ENCODE peak calls at places on chromosomes 12 and 14, in seven cellular contexts. Q is breast epithelium, R is aorta, H is IMR-90, I is cardiac muscle cell, K is psoas muscle, C is transverse colon. P is an unnamed sample. For H3K4me1, the result is how much of the 10 kb centered on the place peaks cover.

GRCh38 chr14:67532606-67532997 is 488 bp upstream of the PLEKHH1 start:
- DNase-seq in Q (no peak), R (no peak), H (no peak), I (no peak), K (no peak), C (no peak), P (no peak)

GRCh38 chr12:46661161-46661845 is 164.5 kb downstream of the SLC38A4 start:
- DNase-seq in Q (no peak), R (no peak), H (peak), I (peak), K (no peak), C (no peak), P (no peak)

GRCh38 chr14:104724407-104724980 is 465 bp downstream of the ADSS1 start:
- DNase-seq in Q (no peak), R (no peak), H (no peak), I (no peak), K (peak), C (peak), P (no peak)

GRCh38 chr12:113190761-113191160 is 5.2 kb downstream of the RITA1 start:
- DNase-seq in Q (no peak), R (no peak), H (peak), I (peak), K (no peak), C (no peak), P (no peak)

GRCh38 chr12:53643232-53643992 is 17.2 kb upstream of the ATF7 start:
- DNase-seq in Q (no peak), R (no peak), H (no peak), I (no peak), K (no peak), C (no peak), P (no peak)

GRCh38 chr12:65526311-65526710 is 247.8 kb downstream of the MSRB3 start:
- DNase-seq in Q (no peak), R (no peak), H (peak), I (no peak), K (no peak), C (no peak), P (no peak)

GRCh38 chr14:67940894-67941455 is 121.4 kb downstream of the RAD51B start:
- DNase-seq in Q (no peak), R (no peak), H (peak), I (peak), K (no peak), C (no peak), P (no peak)

GRCh38 chr14:71022939-71023338 is 115.7 kb downstream of the PCNX1 start:
- DNase-seq in Q (no peak), R (no peak), H (no peak), I (no peak), K (no peak), C (no peak), P (no peak)

DNA sequence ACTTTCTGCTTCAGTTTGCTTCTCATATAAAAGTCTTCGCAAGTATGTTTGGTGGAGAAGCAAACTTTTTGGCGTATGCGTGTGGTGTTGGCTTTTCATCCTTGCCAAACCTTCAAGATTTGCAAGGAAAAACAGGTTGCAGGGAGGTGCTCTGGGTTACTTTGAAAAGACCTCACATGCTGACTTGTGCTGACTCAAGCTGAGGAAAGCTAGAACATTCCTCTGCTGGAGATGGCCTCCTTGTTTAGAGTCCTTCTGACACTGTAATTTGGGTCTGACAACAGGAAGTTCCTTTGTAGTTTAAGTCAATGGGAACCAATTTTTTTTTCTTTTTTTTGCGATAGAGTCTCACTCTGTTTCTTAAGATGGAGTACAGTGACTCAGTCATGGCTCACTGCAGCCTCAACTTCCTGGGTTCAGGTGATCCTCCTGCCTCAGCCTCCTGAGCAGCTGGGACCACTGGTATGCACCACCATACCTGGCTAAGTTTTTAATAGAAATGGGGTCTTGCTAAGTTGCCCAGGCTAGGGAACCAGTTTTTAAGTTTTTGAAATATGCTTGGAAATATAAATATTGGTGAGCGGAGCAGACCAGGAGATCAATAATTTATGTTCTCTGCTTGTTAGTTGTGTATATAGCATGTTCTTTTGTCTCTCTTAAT is 2.6 kb upstream of the ACACB start:
- DNase-seq in Q (no peak), R (no peak), H (no peak), I (no peak), K (no peak), C (no peak), P (no peak)
- H3K27ac ChIP-seq in Q (peak), R (no peak), H (no peak), I (peak), K (peak), C (peak), P (peak)

GRCh38 chr12:130961921-130962326 is 8.2 kb downstream of the ADGRD1 start:
- DNase-seq in Q (no peak), R (no peak), H (no peak), I (no peak), K (no peak), C (peak), P (no peak)
- H3K4me1 ChIP-seq in Q (under half), R (under half), H (under half), I (under half), K (under half), C (under half), P (under half)

GRCh38 chr14:101965796-101966718 is 1.7 kb downstream of the DYNC1H1 start:
- DNase-seq in Q (no peak), R (no peak), H (no peak), I (peak), K (no peak), C (no peak), P (no peak)

GRCh38 chr14:101969480-101969879 is 5.1 kb downstream of the DYNC1H1 start:
- DNase-seq in Q (no peak), R (no peak), H (no peak), I (no peak), K (no peak), C (no peak), P (no peak)

GRCh38 chr14:101970830-101971400 is 6.5 kb downstream of the DYNC1H1 start:
- DNase-seq in Q (no peak), R (no peak), H (no peak), I (no peak), K (no peak), C (no peak), P (no peak)

GRCh38 chr14:101966742-101967141 is 2.4 kb downstream of the DYNC1H1 start:
- DNase-seq in Q (no peak), R (no peak), H (no peak), I (no peak), K (no peak), C (no peak), P (no peak)

DNA sequence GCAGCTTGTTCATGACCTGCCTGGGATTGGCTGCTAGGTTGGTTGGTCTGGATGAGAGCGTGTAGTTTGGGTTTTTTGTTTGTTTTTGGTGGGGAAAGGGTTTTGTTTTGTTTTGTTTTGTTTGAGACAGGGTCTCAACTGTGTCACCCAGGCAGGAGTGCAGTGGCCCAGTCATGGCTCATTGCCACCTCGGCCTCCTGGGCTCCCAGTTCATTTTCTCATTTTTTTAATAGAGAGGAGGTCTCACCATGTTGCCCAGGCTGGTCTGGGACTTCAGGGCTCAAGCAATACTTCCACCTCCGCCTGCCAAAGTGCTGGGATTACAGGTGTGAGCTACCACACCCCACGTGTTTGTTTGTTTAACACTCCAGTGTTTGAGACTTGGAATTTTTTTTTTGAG is 3.8 kb downstream of the DYNC1H1 start:
- DNase-seq in Q (no peak), R (no peak), H (no peak), I (no peak), K (no peak), C (no peak), P (no peak)
- H3K27ac ChIP-seq in Q (no peak), R (no peak), H (no peak), I (no peak), K (peak), C (peak), P (peak)

GRCh38 chr14:52048132-52048531 is 20.7 kb downstream of the NID2 start:
- DNase-seq in Q (no peak), R (no peak), H (no peak), I (no peak), K (no peak), C (no peak), P (no peak)
- H3K4me1 ChIP-seq in Q (under half), R (under half), H (half or more), I (half or more), K (under half), C (half or more), P (under half)

DNA sequence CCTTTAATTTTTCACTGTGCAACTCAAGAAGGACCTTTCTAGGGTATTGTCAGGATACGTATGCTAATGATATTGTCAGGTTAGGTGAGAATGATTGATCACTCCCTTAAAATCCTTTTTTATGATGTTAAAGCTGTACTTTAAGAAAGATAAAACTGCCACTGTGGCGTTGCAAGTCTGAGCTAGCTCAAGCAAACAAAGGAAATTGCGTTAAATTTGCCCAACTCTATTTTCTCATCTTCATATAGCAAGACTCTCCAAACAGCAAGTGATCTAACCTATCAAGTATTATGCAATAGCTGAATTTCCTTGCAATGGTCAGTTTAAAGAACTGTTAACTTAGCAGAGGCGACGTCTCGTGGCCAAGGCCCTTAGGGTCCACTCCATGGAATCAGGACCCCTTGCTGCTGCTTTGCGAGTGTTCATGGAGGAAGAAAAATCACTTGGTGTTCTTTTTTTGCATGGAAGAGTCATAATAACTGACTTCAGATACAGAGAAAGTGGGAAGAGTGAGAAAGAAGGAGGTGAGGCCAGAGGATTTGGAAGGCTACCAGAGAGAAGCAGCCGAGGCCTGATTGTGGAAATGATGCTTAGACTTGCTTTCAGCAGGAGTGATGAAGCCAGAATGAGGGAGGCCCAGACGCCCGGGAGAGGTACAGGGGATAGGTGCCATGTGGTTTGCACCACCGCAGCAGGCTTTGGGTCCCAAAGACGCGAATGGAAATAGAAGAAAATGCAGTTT is 2.5 kb downstream of the TRAF3 start:
- DNase-seq in Q (no peak), R (no peak), H (peak), I (peak), K (no peak), C (no peak), P (no peak)
- H3K27ac ChIP-seq in Q (no peak), R (no peak), H (no peak), I (no peak), K (no peak), C (no peak), P (no peak)

GRCh38 chr14:54627325-54627717 is 60.4 kb downstream of the SAMD4A start:
- DNase-seq in Q (no peak), R (no peak), H (no peak), I (no peak), K (no peak), C (no peak), P (no peak)

GRCh38 chr14:54631016-54631415 is 64.1 kb downstream of the SAMD4A start:
- DNase-seq in Q (no peak), R (no peak), H (no peak), I (no peak), K (no peak), C (no peak), P (no peak)

GRCh38 chr14:54629635-54630360 is 62.9 kb downstream of the SAMD4A start:
- DNase-seq in Q (no peak), R (no peak), H (no peak), I (no peak), K (no peak), C (no peak), P (no peak)

GRCh38 chr14:54627718-54628345 is 60.9 kb downstream of the SAMD4A start:
- DNase-seq in Q (no peak), R (no peak), H (peak), I (peak), K (peak), C (no peak), P (no peak)

GRCh38 chr14:54629183-54629582 is 62.3 kb downstream of the SAMD4A start:
- DNase-seq in Q (no peak), R (no peak), H (no peak), I (no peak), K (no peak), C (no peak), P (no peak)
- H3K4me1 ChIP-seq in Q (under half), R (under half), H (under half), I (under half), K (half or more), C (under half), P (under half)

GRCh38 chr12:52389313-52390207 is 4.1 kb upstream of the KRT84 start:
- DNase-seq in Q (no peak), R (peak), H (no peak), I (peak), K (no peak), C (no peak), P (no peak)
- H3K27ac ChIP-seq in Q (peak), R (no peak), H (no peak), I (no peak), K (no peak), C (no peak), P (peak)

GRCh38 chr12:117093918-117094630 is 5.1 kb downstream of the TESC start:
- DNase-seq in Q (no peak), R (peak), H (no peak), I (no peak), K (no peak), C (no peak), P (no peak)

GRCh38 chr12:117091758-117092510 is 7.3 kb downstream of the TESC start:
- DNase-seq in Q (no peak), R (peak), H (no peak), I (no peak), K (no peak), C (no peak), P (no peak)

GRCh38 chr12:117092511-117092780 is 6.8 kb downstream of the TESC start:
- DNase-seq in Q (no peak), R (no peak), H (no peak), I (no peak), K (no peak), C (no peak), P (no peak)

GRCh38 chr12:117093431-117093830 is 5.8 kb downstream of the TESC start:
- DNase-seq in Q (no peak), R (peak), H (no peak), I (no peak), K (no peak), C (no peak), P (no peak)

GRCh38 chr12:117092886-117093285 is 6.3 kb downstream of the TESC start:
- DNase-seq in Q (no peak), R (peak), H (no peak), I (no peak), K (no peak), C (no peak), P (no peak)
- H3K4me1 ChIP-seq in Q (under half), R (under half), H (under half), I (under half), K (under half), C (under half), P (under half)

DNA sequence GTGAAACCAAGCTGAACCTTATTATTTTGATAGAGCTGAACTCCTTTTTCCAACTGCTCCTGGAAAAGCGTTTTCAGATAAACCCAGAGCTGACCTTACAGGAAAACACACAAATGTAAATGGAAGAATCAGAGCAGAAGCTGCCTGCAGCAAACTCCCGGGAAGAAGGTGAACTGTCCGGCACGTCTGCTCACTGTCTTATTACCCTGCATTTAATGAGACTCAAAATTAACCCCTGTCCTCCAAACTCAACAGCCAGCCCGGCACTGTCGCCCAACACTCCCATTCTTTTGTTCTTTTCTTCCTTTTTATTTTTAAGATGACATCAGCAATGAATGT is 1046.9 kb upstream of the FLRT2 start:
- DNase-seq in Q (no peak), R (no peak), H (no peak), I (no peak), K (no peak), C (no peak), P (no peak)
- H3K27ac ChIP-seq in Q (no peak), R (no peak), H (no peak), I (no peak), K (no peak), C (no peak), P (no peak)